ENCODE peak calls at places on chromosome 2, in ten cellular contexts. D is K562; G is activated CD4-positive, alpha-beta T cell treated with anti-CD3 and anti-CD28 coated beads for 24 hours; B is RKO; W is NCI-H345; Q is NCI-H1092; Z is left cardiac atrium; T is activated CD8-positive, alpha-beta T cell treated with anti-CD3 and anti-CD28 coated beads, Interleukin-2, amount 10 ng/mL, durations not matched to agents 7 days and 5 days; F is COR-L47; C is fibroblast of gingiva. R is an unnamed sample.

GRCh38 chr2:64853894-64854293 is 135.3 kb upstream of the SLC1A4 start:
- DNase-seq in Q (no peak), G (no peak), B (no peak), C (no peak), T (no peak), W (no peak), F (no peak), Z (no peak), D (no peak), R (no peak)

GRCh38 chr2:106701134-106701994 is 184.6 kb downstream of the ST6GAL2 start:
- DNase-seq in Z (no peak), B (no peak), G (no peak), D (no peak), Q (no peak), C (no peak), F (peak; percentile 61), T (no peak), W (no peak), R (no peak)

GRCh38 chr2:217329023-217329431 is 469.2 kb upstream of the TNP1 start:
- DNase-seq in F (no peak), C (no peak), Z (no peak), T (no peak), B (no peak), G (no peak), W (no peak), D (no peak), Q (no peak), R (no peak)

GRCh38 chr2:109173311-109174171 is 44.5 kb downstream of the SH3RF3 start:
- DNase-seq in F (peak; percentile 57), T (no peak), D (no peak), B (no peak), G (no peak), Q (peak; percentile 39), Z (peak; percentile 84), C (peak; percentile 97), W (peak; percentile 80), R (peak; percentile 78)

GRCh38 chr2:112640800-112641675 is 4.7 kb upstream of the SLC20A1 start:
- DNase-seq in Z (peak; percentile 46), C (peak; percentile 66), D (peak; percentile 76), G (no peak), T (no peak), W (no peak), F (no peak), B (peak; percentile 92), Q (no peak), R (no peak)

GRCh38 chr2:128494640-128495321 is 176.1 kb upstream of the HS6ST1 start:
- DNase-seq in B (no peak), F (peak; percentile 42), Z (peak; percentile 50), T (no peak), C (no peak), D (no peak), G (no peak), W (peak; percentile 22), Q (no peak), R (no peak)

GRCh38 chr2:45469314-45470099 is 141.6 kb downstream of the SRBD1 start:
- DNase-seq in Z (no peak), G (no peak), C (peak; percentile 20), Q (no peak), D (no peak), B (no peak), F (peak; percentile 67), W (peak; percentile 80), T (no peak), R (no peak)

GRCh38 chr2:8849322-8849721 is 11.9 kb upstream of the KIDINS220 start:
- DNase-seq in Q (no peak), Z (no peak), C (peak; percentile 16), G (no peak), F (no peak), D (no peak), W (no peak), T (no peak), B (no peak), R (no peak)

GRCh38 chr2:70767699-70768584 is at the start of gene ADD2:
- DNase-seq in F (peak; percentile 66), G (no peak), D (peak; percentile 87), C (no peak), Z (peak; percentile 34), T (peak; percentile 63), Q (peak; percentile 59), B (no peak), W (peak; percentile 79), R (no peak)

GRCh38 chr2:217943379-217944321 is 59.1 kb downstream of the TNS1 start:
- DNase-seq in Q (no peak), G (no peak), T (peak; percentile 71), F (no peak), D (peak; percentile 74), C (no peak), W (peak; percentile 12), Z (peak; percentile 88), B (no peak), R (peak; percentile 68)

GRCh38 chr2:212294816-212295215 is 243.8 kb downstream of the ERBB4 start:
- DNase-seq in T (no peak), Z (no peak), Q (peak; percentile 43), B (no peak), W (peak; percentile 30), C (no peak), D (no peak), F (peak; percentile 59), G (no peak), R (no peak)

GRCh38 chr2:119011162-119011909 is 69.3 kb downstream of the MARCO start:
- DNase-seq in F (peak; percentile 19), G (no peak), D (peak; percentile 73), T (peak; percentile 25), Z (peak; percentile 65), B (no peak), Q (peak; percentile 22), C (no peak), W (peak; percentile 2), R (no peak)

GRCh38 chr2:75320893-75321292 is 121.6 kb upstream of the TACR1 start:
- DNase-seq in T (no peak), F (no peak), D (no peak), W (no peak), C (no peak), G (no peak), B (no peak), Q (no peak), Z (no peak), R (no peak)

GRCh38 chr2:205139822-205140612 is 542.3 kb upstream of the NRP2 start:
- DNase-seq in T (no peak), F (peak; percentile 11), W (peak; percentile 8), B (no peak), C (no peak), Q (no peak), G (no peak), Z (peak; percentile 30), D (peak; percentile 51), R (no peak)

GRCh38 chr2:167484875-167485274 is 596.6 kb downstream of the XIRP2 start:
- DNase-seq in T (no peak), Z (no peak), F (no peak), D (no peak), G (no peak), C (no peak), B (no peak), W (no peak), Q (no peak), R (no peak)

GRCh38 chr2:12050381-12050780 is 303.9 kb downstream of the LPIN1 start:
- DNase-seq in Z (no peak), W (no peak), B (peak; percentile 20), C (peak; percentile 91), D (peak; percentile 51), T (no peak), Q (no peak), G (no peak), F (no peak), R (peak; percentile 11)

GRCh38 chr2:45826889-45827635 is 175.6 kb downstream of the PRKCE start:
- DNase-seq in Z (peak; percentile 76), G (no peak), T (no peak), Q (no peak), W (no peak), B (no peak), C (peak; percentile 31), D (no peak), F (no peak), R (peak; percentile 33)

GRCh38 chr2:76478636-76479035 is 767.9 kb upstream of the GCFC2 start:
- DNase-seq in G (no peak), D (no peak), T (no peak), B (no peak), C (no peak), Z (no peak), Q (peak; percentile 5), W (peak; percentile 37), F (peak; percentile 44), R (no peak)

GRCh38 chr2:73004889-73005596 is 66.5 kb downstream of the SFXN5 start:
- DNase-seq in B (no peak), C (no peak), Z (no peak), D (no peak), T (no peak), F (no peak), Q (no peak), W (no peak), G (no peak), R (no peak)

GRCh38 chr2:172972005-172972619 is 103.5 kb upstream of the MAP3K20 start:
- DNase-seq in B (peak; percentile 57), W (no peak), T (peak; percentile 62), D (peak; percentile 76), Z (peak; percentile 32), G (peak; percentile 6), C (peak; percentile 29), F (peak; percentile 7), Q (no peak), R (no peak)

GRCh38 chr2:23824777-23825212 is 102.1 kb downstream of the ATAD2B start:
- DNase-seq in Q (peak; percentile 4), T (peak; percentile 59), D (peak; percentile 40), F (peak; percentile 28), Z (no peak), W (peak; percentile 55), C (peak; percentile 46), G (peak; percentile 35), B (peak; percentile 62), R (no peak)

GRCh38 chr2:159904127-159904564 is 106.1 kb upstream of the CD302 start:
- DNase-seq in Z (peak; percentile 26), D (no peak), C (no peak), G (peak; percentile 17), W (peak; percentile 8), Q (no peak), T (peak; percentile 72), F (no peak), B (no peak), R (no peak)

GRCh38 chr2:239516286-239516953 is 115.6 kb upstream of the HDAC4 start:
- DNase-seq in Z (no peak), B (no peak), W (no peak), D (no peak), C (no peak), F (no peak), G (no peak), T (no peak), Q (no peak), R (no peak)

GRCh38 chr2:127014224-127014623 is 92.7 kb downstream of the BIN1 start:
- DNase-seq in Z (no peak), F (no peak), T (no peak), Q (no peak), D (no peak), B (no peak), W (no peak), C (no peak), G (no peak), R (no peak)

GRCh38 chr2:158204741-158205165 is 103.1 kb downstream of the UPP2 start:
- DNase-seq in Q (no peak), T (no peak), B (no peak), C (no peak), Z (no peak), D (no peak), W (no peak), G (no peak), F (no peak), R (no peak)

GRCh38 chr2:53131416-53131815 is 636.2 kb upstream of the CHAC2 start:
- DNase-seq in F (no peak), Z (no peak), C (no peak), G (no peak), Q (no peak), D (no peak), T (no peak), B (peak; percentile 6), W (no peak), R (no peak)

GRCh38 chr2:73979021-73979420 is 5.7 kb upstream of the TET3 start:
- DNase-seq in W (no peak), T (peak; percentile 76), D (no peak), G (no peak), C (no peak), Z (no peak), Q (no peak), F (no peak), B (no peak), R (no peak)

GRCh38 chr2:42954227-42954962 is 162.0 kb upstream of the HAAO start:
- DNase-seq in C (peak; percentile 29), Q (no peak), G (no peak), Z (no peak), W (no peak), F (no peak), D (no peak), T (no peak), B (no peak), R (no peak)